ENCODE peak calls at places on chromosomes 13 and 19, in eight cellular contexts. Z is fibroblast of gingiva; K is progenitor cell of endocrine pancreas; Q is left colon; G is naive thymus-derived CD4-positive, alpha-beta T cell; N is activated T-cell treated with anti-CD3 and anti-CD28 coated beads for 24 hours; V is HCT116; B is uterus. L is an unnamed sample.

GRCh38 chr13:76879211-76879875 is 6.9 kb downstream of the KCTD12 start:
- DNase-seq in Z (peak), K (no peak), Q (peak), G (peak), N (peak), V (no peak), B (peak), L (peak)

GRCh38 chr13:77853701-77854100 is 64.9 kb downstream of the EDNRB start:
- DNase-seq in Z (no peak), K (no peak), Q (no peak), G (no peak), N (no peak), V (no peak), B (no peak), L (no peak)

GRCh38 chr19:14081797-14082674 is 3.5 kb downstream of the C19orf67 start:
- DNase-seq in Z (no peak), K (no peak), Q (peak), G (peak), N (peak), V (no peak), B (no peak), L (peak)

GRCh38 chr13:103224804-103225203 is 158.6 kb upstream of the SLC10A2 start:
- DNase-seq in Z (no peak), K (no peak), Q (no peak), G (no peak), N (no peak), V (no peak), B (no peak), L (no peak)

GRCh38 chr19:33514885-33515485 is 6.6 kb downstream of the PEPD start:
- DNase-seq in Z (no peak), K (no peak), Q (no peak), G (no peak), N (no peak), V (no peak), B (no peak), L (no peak)

GRCh38 chr19:48999481-49000325 is 6.0 kb downstream of the RUVBL2 start:
- DNase-seq in Z (peak), K (peak), Q (no peak), G (peak), N (no peak), V (no peak), B (no peak), L (peak)

GRCh38 chr19:6997679-6998445 is 23.4 kb downstream of the MBD3L2B start:
- DNase-seq in Z (no peak), K (no peak), Q (no peak), G (no peak), N (no peak), V (no peak), B (no peak), L (peak)

GRCh38 chr19:491146-491741 is 5.0 kb upstream of the MADCAM1 start:
- DNase-seq in Z (no peak), K (no peak), Q (no peak), G (peak), N (no peak), V (no peak), B (no peak), L (peak)